ENCODE peak calls at places on chromosomes 7 and 10, in four cellular contexts. M is CD8-positive, alpha-beta memory T cell; G is RPMI8226; V is NCI-H2081. T is an unnamed sample.

GRCh38 chr7:54252256-54253035 is 289.7 kb upstream of the VSTM2A start:
- DNase-seq in M (no peak), G (no peak), V (no peak), T (no peak)

GRCh38 chr7:155339474-155339873 is 41.8 kb downstream of the INSIG1 start:
- DNase-seq in M (no peak), G (no peak), V (no peak), T (no peak)

GRCh38 chr7:1152492-1152891 is 7.5 kb downstream of the ZFAND2A start:
- DNase-seq in M (no peak), G (no peak), V (no peak), T (no peak)

GRCh38 chr10:127293640-127294039 is 97.2 kb upstream of the INSYN2A start:
- DNase-seq in M (peak; percentile 76), G (peak; percentile 6), V (no peak), T (no peak)

GRCh38 chr7:22476822-22477221 is 23.2 kb downstream of the STEAP1B start:
- DNase-seq in M (no peak), G (no peak), V (no peak), T (no peak)

GRCh38 chr10:32744321-32744720 is 213.7 kb downstream of the ITGB1 start:
- DNase-seq in M (no peak), G (no peak), V (no peak), T (no peak)

GRCh38 chr10:3060481-3060889 is 6.9 kb upstream of the PFKP start:
- DNase-seq in M (no peak), G (no peak), V (no peak), T (no peak)

GRCh38 chr7:55162476-55162875 is 143.7 kb downstream of the EGFR start:
- DNase-seq in M (no peak), G (no peak), V (no peak), T (no peak)

GRCh38 chr7:100372256-100372655 is 1.0 kb upstream of the PILRA start:
- DNase-seq in M (no peak), G (no peak), V (no peak), T (no peak)

T was measured in activated naive CD8-positive, alpha-beta T cell treated with anti-CD3 and anti-CD28 coated beads, Interleukin-2, amount 50 U/mL, for 16 hours.